ENCODE peak calls at places on chromosomes 11 and 22, in five cellular contexts. F, N, T, W and V are unnamed samples. For H3K4me1 and H3K36me3, the result is how much of the 10 kb centered on the place peaks cover.

GRCh38 chr11:10632483-10632882 is 61.1 kb downstream of the IRAG1 start:
- DNase-seq in F (no peak), T (peak), N (no peak), W (no peak), V (no peak)

GRCh38 chr22:48065852-48066251 is 1303.4 kb downstream of the TBC1D22A start:
- DNase-seq in W (no peak), T (no peak), N (no peak), F (no peak), V (no peak)

GRCh38 chr11:6618117-6619020 is 853 bp downstream of the TPP1 start:
- DNase-seq in W (no peak), T (peak), N (peak), F (peak), V (peak)

GRCh38 chr22:38973289-38974169 is 8.6 kb upstream of the APOBEC3B start:
- DNase-seq in N (no peak), T (no peak), W (peak), F (peak), V (peak)

GRCh38 chr11:66882540-66882939 is 25.7 kb downstream of the LRFN4 start:
- DNase-seq in W (no peak), N (no peak), T (peak), F (no peak), V (no peak)

GRCh38 chr22:43343262-43343988 is at the start of gene SCUBE1:
- DNase-seq in T (peak), W (no peak), F (no peak), N (peak), V (peak)

GRCh38 chr11:73532310-73532709 is 65.6 kb downstream of the FAM168A start:
- DNase-seq in N (no peak), T (no peak), F (peak), W (no peak), V (no peak)

GRCh38 chr22:44057411-44057987 is 33.4 kb downstream of the PARVB start:
- DNase-seq in F (peak), N (no peak), T (no peak), W (no peak), V (no peak)

GRCh38 chr11:66904981-66905521 is 48.2 kb downstream of the LRFN4 start:
- DNase-seq in T (no peak), N (no peak), W (no peak), F (no peak), V (no peak)

GRCh38 chr22:43471186-43471585 is 59.4 kb downstream of the MPPED1 start:
- DNase-seq in W (no peak), T (no peak), F (no peak), N (no peak), V (no peak)

GRCh38 chr11:73980001-73980960 is 2.4 kb downstream of the UCP2 start:
- DNase-seq in T (no peak), F (peak), N (peak), W (no peak), V (peak)

GRCh38 chr11:106482920-106483761 is 405.7 kb downstream of the AASDHPPT start:
- DNase-seq in W (no peak), N (no peak), F (peak), T (no peak), V (no peak)

GRCh38 chr11:57164317-57164716 is 17.4 kb upstream of the LRRC55 start:
- DNase-seq in T (no peak), N (no peak), W (no peak), F (no peak), V (no peak)

GRCh38 chr11:43916621-43917020 is 25.8 kb upstream of the C11orf96 start:
- DNase-seq in W (no peak), T (no peak), N (no peak), F (no peak), V (no peak)

GRCh38 chr11:35040221-35040942 is 98.6 kb upstream of the CD44 start:
- DNase-seq in N (no peak), W (no peak), T (no peak), F (peak), V (peak)

GRCh38 chr22:20117656-20118571 is 888 bp upstream of the TRMT2A start:
- DNase-seq in T (no peak), N (peak), F (peak), W (no peak), V (no peak)

GRCh38 chr11:63595296-63595695 is 18.9 kb downstream of the PLAAT3 start:
- DNase-seq in N (no peak), T (peak), W (no peak), F (no peak), V (no peak)

GRCh38 chr22:21443735-21444421 is 23.3 kb upstream of the TMEM191C start:
- DNase-seq in W (no peak), T (no peak), N (no peak), F (no peak), V (no peak)

GRCh38 chr11:120186799-120187591 is 23.8 kb upstream of the OAF start:
- DNase-seq in F (no peak), W (no peak), N (no peak), T (peak), V (peak)

GRCh38 chr11:76744186-76745058 is 38.7 kb upstream of the TSKU start:
- DNase-seq in T (no peak), W (no peak), N (peak), F (peak), V (peak)
- H3K27ac ChIP-seq in T (no peak), W (no peak), N (no peak), F (no peak), V (peak)

GRCh38 chr22:24392218-24392931 is 35.0 kb upstream of the ADORA2A start:
- DNase-seq in N (no peak), F (no peak), T (no peak), W (no peak), V (peak)

GRCh38 chr22:24391836-24392217 is 35.6 kb upstream of the ADORA2A start:
- DNase-seq in N (no peak), W (no peak), T (no peak), F (no peak), V (no peak)

GRCh38 chr22:24390156-24390555 is 37.2 kb upstream of the ADORA2A start:
- DNase-seq in T (no peak), F (no peak), W (no peak), N (no peak), V (no peak)

GRCh38 chr22:24390576-24390975 is 36.8 kb upstream of the ADORA2A start:
- DNase-seq in N (no peak), W (no peak), F (no peak), T (no peak), V (no peak)

GRCh38 chr22:24393012-24393559 is 34.3 kb upstream of the ADORA2A start:
- DNase-seq in W (no peak), F (no peak), T (no peak), N (no peak), V (no peak)
- H3K4me1 ChIP-seq in W (under half), F (under half), T (under half), N (under half), V (under half)

GRCh38 chr11:61281581-61282250 is 13.4 kb downstream of the VWCE start:
- DNase-seq in N (no peak), W (no peak), T (peak), F (peak), V (peak)
- H3K36me3 ChIP-seq in N (under half), W (under half), T (under half), F (under half), V (under half)

GRCh38 chr11:46377831-46378230 is 3.6 kb upstream of the MDK start:
- DNase-seq in W (no peak), T (no peak), N (peak), F (no peak), V (no peak)

GRCh38 chr11:46380340-46381045 is 976 bp upstream of the MDK start:
- DNase-seq in F (peak), T (peak), W (no peak), N (peak), V (peak)

GRCh38 chr11:46377266-46377665 is 4.2 kb upstream of the MDK start:
- DNase-seq in W (no peak), T (no peak), F (no peak), N (no peak), V (no peak)

GRCh38 chr11:46378296-46378695 is 3.2 kb upstream of the MDK start:
- DNase-seq in N (no peak), W (no peak), F (no peak), T (no peak), V (no peak)

GRCh38 chr11:46378811-46379482 is 2.5 kb upstream of the MDK start:
- DNase-seq in W (no peak), T (no peak), F (no peak), N (peak), V (no peak)
- H3K27ac ChIP-seq in W (no peak), T (no peak), F (no peak), N (no peak), V (peak)

DNA sequence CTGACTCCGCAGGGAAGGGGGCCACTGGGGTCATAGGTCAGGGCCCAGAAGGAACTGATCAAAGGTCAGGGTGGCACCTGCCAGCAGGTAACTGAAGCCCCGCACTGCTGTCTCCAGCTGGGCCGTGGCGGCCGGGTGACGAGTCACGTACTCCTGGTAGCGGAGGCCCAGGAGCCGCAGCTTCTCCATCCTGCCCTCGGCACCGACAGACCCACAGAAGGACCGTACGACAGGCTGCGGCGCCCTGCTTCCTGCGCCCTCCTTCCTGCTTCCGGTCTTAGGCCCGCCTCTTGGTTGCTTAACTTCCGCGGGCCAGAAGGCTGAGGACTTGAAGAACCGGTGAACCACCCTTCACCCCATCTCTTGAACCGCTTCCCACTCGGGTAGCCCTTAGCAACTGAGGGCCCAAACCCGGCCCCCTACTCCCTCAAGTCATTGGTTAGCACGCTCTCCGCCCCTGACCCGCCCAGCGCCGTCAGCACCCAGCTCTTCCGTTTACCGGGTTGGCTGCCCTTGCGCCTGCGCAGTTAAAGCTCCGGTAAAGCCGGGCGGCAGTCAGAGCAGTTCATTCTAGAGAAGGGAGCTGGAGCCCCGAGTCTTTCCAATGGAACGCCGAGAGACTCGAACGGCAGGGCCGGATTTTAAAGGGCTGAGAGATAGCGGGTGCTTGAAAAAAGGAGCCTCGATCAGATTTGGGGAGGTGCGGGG is at the start of gene PEX16:
- DNase-seq in W (peak), T (peak), N (peak), F (peak), V (peak)
- H3K4me1 ChIP-seq in W (under half), T (under half), N (under half), F (under half), V (under half)

GRCh38 chr22:49281467-49282340 is 546.0 kb downstream of the BRD1 start:
- DNase-seq in T (no peak), F (no peak), W (no peak), N (no peak), V (no peak)
- H3K36me3 ChIP-seq in T (under half), F (under half), W (under half), N (under half), V (under half)

GRCh38 chr11:64621283-64622019 is 30.4 kb downstream of the SLC22A12 start:
- DNase-seq in W (no peak), F (no peak), N (no peak), T (no peak), V (no peak)

GRCh38 chr11:64619196-64619595 is 28.2 kb downstream of the SLC22A12 start:
- DNase-seq in T (no peak), W (no peak), F (no peak), N (no peak), V (no peak)

GRCh38 chr11:64622681-64623080 is 31.7 kb downstream of the SLC22A12 start:
- DNase-seq in N (no peak), W (no peak), T (no peak), F (no peak), V (no peak)

GRCh38 chr11:64619811-64620285 is 28.8 kb downstream of the SLC22A12 start:
- DNase-seq in W (no peak), T (peak), N (no peak), F (peak), V (peak)

DNA sequence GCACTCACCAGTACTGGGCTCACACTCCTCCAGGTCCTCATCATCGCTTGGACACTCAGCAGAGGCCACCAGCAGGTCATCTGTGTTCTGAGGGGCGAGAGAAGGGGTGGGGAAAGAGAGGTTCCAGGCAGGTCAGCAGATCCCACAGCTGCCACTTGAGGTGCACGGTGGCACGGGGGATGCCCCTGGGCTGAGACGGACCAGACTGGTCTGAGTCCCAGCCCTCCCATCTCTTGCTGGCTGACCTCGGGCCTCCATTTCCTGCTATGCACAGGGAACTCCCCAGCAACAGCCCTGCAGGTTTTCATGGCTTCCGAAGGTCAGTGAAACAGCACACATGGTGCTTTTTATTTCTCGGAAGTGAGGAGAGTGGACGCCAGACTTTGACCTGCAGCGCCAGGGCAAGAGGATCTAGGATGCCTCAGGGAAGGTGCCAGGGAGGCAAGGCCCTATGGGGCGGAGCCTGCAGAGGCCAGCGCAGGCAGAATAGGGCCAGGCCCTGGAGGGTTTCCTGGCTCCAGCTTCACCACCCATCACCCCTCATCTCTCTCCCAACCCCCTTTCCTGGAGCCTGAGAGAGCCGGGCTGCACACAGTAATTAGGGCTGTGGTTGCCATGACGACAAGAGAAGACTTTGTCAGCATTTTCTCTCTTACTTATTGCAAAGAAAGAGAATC is 29.4 kb downstream of the SLC22A12 start:
- DNase-seq in T (peak), N (no peak), W (no peak), F (peak), V (peak)
- H3K27ac ChIP-seq in T (peak), N (no peak), W (no peak), F (no peak), V (no peak)

GRCh38 chr11:17389957-17390649 is 1.6 kb upstream of the KCNJ11 start:
- DNase-seq in T (no peak), W (no peak), N (no peak), F (no peak), V (no peak)
- H3K4me1 ChIP-seq in T (under half), W (under half), N (under half), F (under half), V (under half)

GRCh38 chr11:40338739-40339138 is 1120.7 kb downstream of the LRRC4C start:
- DNase-seq in W (no peak), T (no peak), F (peak), N (no peak), V (no peak)
- H3K36me3 ChIP-seq in W (under half), T (under half), F (under half), N (under half), V (under half)